ENCODE peak calls at places on chromosomes 2 and 18, in four cellular contexts. J is GM23248, N is neural progenitor cell, A is right cardiac atrium. H is an unnamed sample.

GRCh38 chr2:2647156-2647555 is 316.1 kb upstream of the MYT1L start:
- DNase-seq in J (no peak), N (no peak), A (no peak), H (no peak)

GRCh38 chr2:96470636-96471035 is 34.5 kb downstream of the NEURL3 start:
- DNase-seq in J (peak; percentile 32), N (peak; percentile 78), A (peak; percentile 91), H (no peak)

GRCh38 chr18:58161659-58162058 is 117.6 kb downstream of the NEDD4L start:
- DNase-seq in J (no peak), N (peak; percentile 39), A (no peak), H (no peak)

GRCh38 chr2:16671760-16672159 is 6.1 kb upstream of the CYRIA start:
- DNase-seq in J (no peak), N (no peak), A (no peak), H (no peak)

GRCh38 chr18:51251625-51252024 is 54.1 kb upstream of the MEX3C start:
- DNase-seq in J (no peak), N (no peak), A (no peak), H (no peak)

GRCh38 chr2:235674812-235675211 is 181.0 kb downstream of the AGAP1 start:
- DNase-seq in J (no peak), N (no peak), A (no peak), H (no peak)

GRCh38 chr18:57301573-57302230 is 50.7 kb upstream of the ST8SIA3 start:
- DNase-seq in J (no peak), N (peak; percentile 57), A (no peak), H (no peak)

GRCh38 chr18:46407471-46408166 is 249.4 kb downstream of the LOXHD1 start:
- DNase-seq in J (peak; percentile 65), N (no peak), A (no peak), H (peak; percentile 85)

GRCh38 chr18:59993560-59993959 is 93.8 kb downstream of the PMAIP1 start:
- DNase-seq in J (no peak), N (no peak), A (no peak), H (no peak)

GRCh38 chr18:49100226-49100968 is 149.6 kb upstream of the SMAD7 start:
- DNase-seq in J (no peak), N (peak; percentile 45), A (no peak), H (peak; percentile 61)

GRCh38 chr2:42336361-42336965 is 24.6 kb downstream of the COX7A2L start:
- DNase-seq in J (no peak), N (peak; percentile 71), A (no peak), H (no peak)

GRCh38 chr18:37612519-37612918 is 46.9 kb upstream of the CELF4 start:
- DNase-seq in J (no peak), N (no peak), A (no peak), H (no peak)

GRCh38 chr2:188294547-188294946 is 2.9 kb downstream of the GULP1 start:
- DNase-seq in J (peak; percentile 49), N (no peak), A (no peak), H (peak; percentile 51)
- H3K4me3 ChIP-seq in J (no peak overlapping the region), N (peak overlapping the region; percentile 97), A (peak overlapping the region; percentile 62), H (peak overlapping the region; percentile 94)

DNA sequence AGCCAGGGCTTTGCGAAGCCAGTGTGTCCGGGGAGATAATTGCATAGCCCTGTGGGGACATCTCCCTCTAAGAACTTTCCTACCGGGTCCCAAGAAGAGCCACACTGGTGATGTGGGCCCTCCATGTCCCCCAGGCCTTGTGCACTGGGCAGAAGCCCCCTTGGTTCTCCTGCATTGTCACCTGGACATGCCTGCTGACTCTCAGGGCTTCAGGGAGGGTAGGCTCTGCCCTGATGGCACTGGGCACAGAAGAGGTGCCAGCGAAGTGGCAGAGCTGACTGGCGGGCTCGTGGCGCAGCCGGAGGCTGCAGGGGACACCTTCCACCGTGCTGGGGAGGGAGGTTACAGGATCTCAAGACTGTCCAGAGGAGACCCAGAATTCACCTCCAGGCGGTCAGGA is 28.3 kb downstream of the GLI2 start:
- DNase-seq in J (no peak), N (no peak), A (peak; percentile 44), H (no peak)
- H3K4me1 ChIP-seq in J (peaks cover 41% of the 10 kb centered on the region), N (peaks cover 50% of the 10 kb centered on the region), A (peaks cover 9% of the 10 kb centered on the region), H (peaks cover 58% of the 10 kb centered on the region)

GRCh38 chr2:11872247-11872947 is 126.0 kb downstream of the LPIN1 start:
- DNase-seq in J (no peak), N (no peak), A (no peak), H (no peak)

GRCh38 chr2:11869423-11869991 is 123.1 kb downstream of the LPIN1 start:
- DNase-seq in J (no peak), N (peak; percentile 28), A (no peak), H (no peak)

GRCh38 chr2:11871421-11871820 is 125.0 kb downstream of the LPIN1 start:
- DNase-seq in J (no peak), N (no peak), A (no peak), H (no peak)

GRCh38 chr2:11870064-11870463 is 123.6 kb downstream of the LPIN1 start:
- DNase-seq in J (no peak), N (no peak), A (no peak), H (no peak)

DNA sequence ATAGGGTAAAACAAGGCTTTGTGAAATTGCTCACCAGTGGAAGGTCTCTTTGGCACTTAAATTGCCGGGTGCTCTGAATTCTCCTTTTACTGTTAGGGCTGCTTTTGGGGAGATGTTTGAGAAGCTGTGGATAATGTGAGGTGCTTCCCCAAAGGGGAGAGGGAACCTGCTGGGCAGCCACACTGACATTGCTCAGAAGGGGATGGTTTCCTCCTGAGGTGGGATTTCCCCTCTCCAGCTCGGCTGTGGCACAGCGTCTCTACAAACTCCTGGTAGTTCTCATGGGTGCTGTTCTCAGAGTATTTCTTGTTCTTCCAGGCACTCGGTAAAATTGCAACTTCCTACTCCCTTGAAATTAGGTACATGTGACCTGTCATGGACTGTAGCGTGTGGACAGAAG is 124.2 kb downstream of the LPIN1 start:
- DNase-seq in J (no peak), N (no peak), A (no peak), H (no peak)
- H3K27me3 ChIP-seq in J (peaks cover 6% of the 10 kb centered on the region), N (no peaks in the 10 kb centered on the region), A (no peaks in the 10 kb centered on the region), H (peaks cover 8% of the 10 kb centered on the region)

GRCh38 chr2:95082479-95082878 is 39.1 kb downstream of the MRPS5 start:
- DNase-seq in J (peak; percentile 11), N (no peak), A (no peak), H (no peak)

GRCh38 chr2:95091885-95092555 is 29.6 kb downstream of the MRPS5 start:
- DNase-seq in J (no peak), N (no peak), A (no peak), H (peak; percentile 77)

GRCh38 chr2:95086017-95086416 is 35.6 kb downstream of the MRPS5 start:
- DNase-seq in J (no peak), N (no peak), A (no peak), H (no peak)

DNA sequence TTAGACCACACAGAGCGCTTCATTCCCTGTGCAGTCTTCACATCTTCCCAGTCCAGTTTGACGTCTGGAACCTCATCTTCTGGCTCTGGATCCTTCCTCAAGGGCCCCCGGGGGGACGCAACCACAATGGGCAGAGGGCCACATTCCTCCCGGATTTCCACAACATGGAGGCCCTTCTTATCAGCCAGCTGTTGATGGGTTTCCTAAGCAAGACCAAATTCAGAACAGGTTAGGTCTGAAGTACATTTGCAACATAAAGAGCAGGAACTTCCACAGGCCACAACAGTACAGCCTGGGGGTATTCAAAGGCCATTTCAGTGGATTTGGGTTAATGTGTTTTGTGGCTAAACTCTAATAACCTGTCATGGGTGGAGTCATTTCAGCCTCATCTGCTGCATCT is 34.2 kb downstream of the MRPS5 start:
- DNase-seq in J (no peak), N (no peak), A (no peak), H (no peak)
- H3K4me3 ChIP-seq in J (no peak overlapping the region), N (no peak overlapping the region), A (no peak overlapping the region), H (no peak overlapping the region)

DNA sequence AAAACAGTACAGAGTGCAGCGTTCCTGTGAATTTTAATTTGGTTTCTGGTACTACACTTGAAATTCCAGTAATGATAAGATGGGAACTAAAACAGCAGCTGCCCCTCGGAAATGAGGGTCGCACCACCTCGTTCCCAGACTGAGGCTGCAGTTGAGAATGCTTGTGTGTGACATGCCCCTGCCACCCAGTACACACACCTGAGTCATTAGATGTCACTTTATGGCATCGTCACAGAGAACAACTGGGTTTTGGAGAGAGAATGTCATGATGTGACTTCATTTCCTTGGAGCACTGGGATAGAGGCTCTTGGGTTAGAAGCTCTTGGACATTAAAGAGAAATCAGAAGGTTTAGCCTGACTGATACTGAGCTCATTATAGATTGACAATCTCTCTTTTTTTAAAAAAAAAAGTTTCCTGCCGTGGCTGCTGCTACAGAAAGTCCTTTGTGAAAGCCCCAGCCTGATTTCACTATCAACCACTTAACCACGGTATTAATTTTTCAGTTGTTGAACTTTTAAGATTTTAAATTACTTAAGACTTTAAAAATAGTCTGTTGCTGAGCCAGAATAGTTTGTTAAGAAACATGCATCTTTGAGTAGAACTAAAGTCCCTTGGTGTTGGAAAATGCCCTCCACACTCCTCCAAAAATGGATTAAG is 24.5 kb downstream of the BCL2L11 start:
- DNase-seq in J (no peak), N (no peak), A (no peak), H (no peak)
- H3K4me1 ChIP-seq in J (no peaks in the 10 kb centered on the region), N (peaks cover 30% of the 10 kb centered on the region), A (no peaks in the 10 kb centered on the region), H (peaks cover 23% of the 10 kb centered on the region)

GRCh38 chr2:18975506-18975905 is 382.9 kb downstream of the OSR1 start:
- DNase-seq in J (no peak), N (no peak), A (no peak), H (no peak)

GRCh38 chr2:18980778-18981104 is 377.7 kb downstream of the OSR1 start:
- DNase-seq in J (no peak), N (no peak), A (no peak), H (no peak)

GRCh38 chr2:18980104-18980777 is 378.2 kb downstream of the OSR1 start:
- DNase-seq in J (no peak), N (no peak), A (no peak), H (no peak)

GRCh38 chr2:18976112-18976961 is 382.1 kb downstream of the OSR1 start:
- DNase-seq in J (peak; percentile 90), N (no peak), A (no peak), H (peak; percentile 89)

DNA sequence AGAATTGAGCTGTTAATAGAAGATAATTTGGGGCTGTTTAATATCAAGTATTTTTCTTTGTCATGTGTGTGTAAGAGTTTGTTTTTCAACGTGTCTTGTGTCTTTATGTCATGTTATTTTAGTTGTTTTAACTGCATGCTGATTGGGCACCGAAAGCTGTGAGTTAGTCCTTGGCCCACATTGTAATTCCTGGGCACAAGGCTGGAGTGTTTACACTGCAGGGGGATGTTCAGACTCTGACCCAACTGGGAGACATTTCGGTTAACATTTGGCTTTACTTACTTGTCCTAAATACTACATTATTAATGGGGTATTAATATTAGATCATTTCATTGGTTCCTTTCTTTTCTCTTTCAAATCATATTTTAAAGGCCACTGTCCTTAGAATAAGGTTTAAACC is 381.0 kb downstream of the OSR1 start:
- DNase-seq in J (no peak), N (no peak), A (no peak), H (no peak)
- H3K27me3 ChIP-seq in J (no peaks in the 10 kb centered on the region), N (no peaks in the 10 kb centered on the region), A (no peaks in the 10 kb centered on the region), H (no peaks in the 10 kb centered on the region)

GRCh38 chr18:21978546-21979170 is 190.7 kb upstream of the GATA6 start:
- DNase-seq in J (no peak), N (no peak), A (no peak), H (no peak)
- H3K4me3 ChIP-seq in J (no peak overlapping the region), N (no peak overlapping the region), A (no peak overlapping the region), H (no peak overlapping the region)

H was measured in adipocyte.